ENCODE peak calls at places on chromosomes 2 and 18, in six cellular contexts. M is A549; L is germinal center; I is activated CD4-positive, alpha-beta memory T cell treated with anti-CD3 and anti-CD28 coated beads for 36 hours; H is MCF 10A; W is cardiac muscle cell. G is an unnamed sample.
A peak's percentile ranks its signal among the peaks of the same experiment; 100 is the strongest.

GRCh38 chr2:64905338-64906024 is 83.7 kb upstream of the SLC1A4 start:
- DNase-seq in H (peak; percentile 58), L (no peak), I (no peak), W (no peak), M (no peak), G (no peak)

GRCh38 chr2:84924173-84925106 is 19.0 kb downstream of the TMSB10 start:
- DNase-seq in H (peak; percentile 91), M (peak; percentile 97), L (no peak), I (peak; percentile 86), W (peak; percentile 68), G (no peak)

GRCh38 chr2:186101603-186102002 is 363.0 kb downstream of the FSIP2 start:
- DNase-seq in M (no peak), W (no peak), I (no peak), L (no peak), H (no peak), G (no peak)

GRCh38 chr2:215299337-215299859 is 12.5 kb upstream of the ATIC start:
- DNase-seq in W (peak; percentile 7), I (no peak), M (no peak), L (no peak), H (no peak), G (no peak)

GRCh38 chr18:75209129-75209951 is at the start of gene PTGR3:
- DNase-seq in H (peak; percentile 90), M (peak; percentile 83), I (peak; percentile 91), W (peak; percentile 86), L (peak; percentile 73), G (peak; percentile 89)

GRCh38 chr2:68806511-68807109 is 64.6 kb downstream of the BMP10 start:
- DNase-seq in M (no peak), W (peak; percentile 81), I (no peak), L (no peak), H (peak; percentile 86), G (no peak)

GRCh38 chr2:64442277-64442676 is 11.7 kb upstream of the LGALSL start:
- DNase-seq in W (no peak), M (no peak), I (no peak), H (no peak), L (no peak), G (no peak)

GRCh38 chr2:21103274-21103891 is 20.4 kb upstream of the TDRD15 start:
- DNase-seq in L (no peak), M (no peak), W (no peak), H (no peak), I (no peak), G (no peak)

GRCh38 chr18:12301263-12302005 is 6.6 kb upstream of the TUBB6 start:
- DNase-seq in L (no peak), I (no peak), H (no peak), W (no peak), M (no peak), G (no peak)

GRCh38 chr2:217610411-217610814 is 392.4 kb downstream of the TNS1 start:
- DNase-seq in H (no peak), W (no peak), L (peak; percentile 13), I (peak; percentile 86), M (no peak), G (no peak)

GRCh38 chr2:70566464-70566863 is 12.8 kb upstream of the TGFA start:
- DNase-seq in H (no peak), L (no peak), W (no peak), M (no peak), I (no peak), G (no peak)

GRCh38 chr2:176464886-176465564 is 195.8 kb downstream of the MTX2 start:
- DNase-seq in W (no peak), L (no peak), M (no peak), I (no peak), H (no peak), G (no peak)